ENCODE peak calls at places on chromosomes 3 and 15, in six cellular contexts. One of them, this sample, is unnamed.

GRCh38 chr3:25156526-25157075 is 271.5 kb upstream of the RARB start:
- DNase-seq in upper lobe of right lung: no peak
- DNase-seq in heart left ventricle: no peak
- DNase-seq in cardiac fibroblast: peak
- DNase-seq in HL-60: no peak
- DNase-seq in astrocyte: peak
- DNase-seq in this sample: peak

GRCh38 chr15:71664622-71665021 is 145.7 kb upstream of the NR2E3 start:
- DNase-seq in HL-60: no peak
- DNase-seq in cardiac fibroblast: no peak
- DNase-seq in upper lobe of right lung: no peak
- DNase-seq in heart left ventricle: no peak
- DNase-seq in astrocyte: no peak
- DNase-seq in this sample: no peak

GRCh38 chr3:111072016-111072891 is 638 bp downstream of the NECTIN3 start:
- DNase-seq in cardiac fibroblast: peak
- DNase-seq in astrocyte: peak
- DNase-seq in upper lobe of right lung: peak
- DNase-seq in HL-60: no peak
- DNase-seq in heart left ventricle: peak
- DNase-seq in this sample: no peak

GRCh38 chr15:64232400-64232799 is 69.6 kb upstream of the PPIB start:
- DNase-seq in cardiac fibroblast: no peak
- DNase-seq in HL-60: no peak
- DNase-seq in upper lobe of right lung: no peak
- DNase-seq in astrocyte: peak
- DNase-seq in heart left ventricle: no peak
- DNase-seq in this sample: peak

GRCh38 chr15:32866486-32867312 is 148.9 kb downstream of the GREM1 start:
- DNase-seq in heart left ventricle: no peak
- DNase-seq in upper lobe of right lung: no peak
- DNase-seq in HL-60: peak
- DNase-seq in cardiac fibroblast: no peak
- DNase-seq in astrocyte: no peak
- DNase-seq in this sample: no peak

GRCh38 chr3:114504941-114505632 is 211.3 kb downstream of the TIGIT start:
- DNase-seq in upper lobe of right lung: no peak
- DNase-seq in cardiac fibroblast: no peak
- DNase-seq in HL-60: no peak
- DNase-seq in astrocyte: peak
- DNase-seq in heart left ventricle: no peak
- DNase-seq in this sample: no peak

GRCh38 chr3:53195602-53196574 is 34.9 kb downstream of the PRKCD start:
- DNase-seq in cardiac fibroblast: peak
- DNase-seq in heart left ventricle: peak
- DNase-seq in astrocyte: no peak
- DNase-seq in upper lobe of right lung: peak
- DNase-seq in HL-60: no peak
- DNase-seq in this sample: no peak

GRCh38 chr15:40054746-40055575 is 16.0 kb upstream of the SRP14 start:
- DNase-seq in HL-60: no peak
- DNase-seq in astrocyte: peak
- DNase-seq in upper lobe of right lung: no peak
- DNase-seq in heart left ventricle: no peak
- DNase-seq in cardiac fibroblast: no peak
- DNase-seq in this sample: no peak

GRCh38 chr3:37855363-37855970 is 6.2 kb upstream of the CTDSPL start:
- DNase-seq in astrocyte: peak
- DNase-seq in heart left ventricle: peak
- DNase-seq in HL-60: peak
- DNase-seq in upper lobe of right lung: peak
- DNase-seq in cardiac fibroblast: peak
- DNase-seq in this sample: no peak

GRCh38 chr3:58237238-58237939 is at the start of gene ABHD6:
- DNase-seq in HL-60: peak
- DNase-seq in upper lobe of right lung: peak
- DNase-seq in heart left ventricle: peak
- DNase-seq in astrocyte: peak
- DNase-seq in cardiac fibroblast: peak
- DNase-seq in this sample: no peak

GRCh38 chr3:193346259-193346658 is 32.3 kb downstream of the ATP13A5 start:
- DNase-seq in heart left ventricle: no peak
- DNase-seq in upper lobe of right lung: no peak
- DNase-seq in cardiac fibroblast: no peak
- DNase-seq in astrocyte: no peak
- DNase-seq in HL-60: no peak
- DNase-seq in this sample: no peak

GRCh38 chr3:12175844-12176453 is 17.2 kb upstream of the TIMP4 start:
- DNase-seq in upper lobe of right lung: peak
- DNase-seq in cardiac fibroblast: peak
- DNase-seq in HL-60: no peak
- DNase-seq in astrocyte: no peak
- DNase-seq in heart left ventricle: peak
- DNase-seq in this sample: no peak

GRCh38 chr3:186382217-186382885 is 20.3 kb upstream of the DGKG start:
- DNase-seq in astrocyte: no peak
- DNase-seq in cardiac fibroblast: no peak
- DNase-seq in upper lobe of right lung: no peak
- DNase-seq in heart left ventricle: no peak
- DNase-seq in HL-60: no peak
- DNase-seq in this sample: no peak

GRCh38 chr3:173191611-173192010 is 50.6 kb upstream of the SPATA16 start:
- DNase-seq in cardiac fibroblast: no peak
- DNase-seq in HL-60: no peak
- DNase-seq in upper lobe of right lung: no peak
- DNase-seq in astrocyte: peak
- DNase-seq in heart left ventricle: no peak
- DNase-seq in this sample: peak

GRCh38 chr15:67125589-67126502 is 60.4 kb downstream of the SMAD3 start:
- DNase-seq in cardiac fibroblast: peak
- DNase-seq in astrocyte: peak
- DNase-seq in heart left ventricle: peak
- DNase-seq in upper lobe of right lung: no peak
- DNase-seq in HL-60: no peak
- DNase-seq in this sample: no peak

GRCh38 chr15:64701482-64701881 is 73.9 kb downstream of the RBPMS2 start:
- DNase-seq in cardiac fibroblast: no peak
- DNase-seq in astrocyte: no peak
- DNase-seq in HL-60: no peak
- DNase-seq in heart left ventricle: no peak
- DNase-seq in upper lobe of right lung: no peak
- DNase-seq in this sample: no peak

GRCh38 chr3:132625613-132626012 is 28.5 kb downstream of the ACKR4 start:
- DNase-seq in HL-60: no peak
- DNase-seq in upper lobe of right lung: no peak
- DNase-seq in heart left ventricle: no peak
- DNase-seq in cardiac fibroblast: no peak
- DNase-seq in astrocyte: no peak
- DNase-seq in this sample: no peak

GRCh38 chr3:126530171-126531050 is 6.5 kb downstream of the CHST13 start:
- DNase-seq in astrocyte: no peak
- DNase-seq in HL-60: peak
- DNase-seq in upper lobe of right lung: peak
- DNase-seq in heart left ventricle: peak
- DNase-seq in cardiac fibroblast: no peak
- DNase-seq in this sample: no peak

GRCh38 chr15:64637412-64637811 is 138.0 kb downstream of the RBPMS2 start:
- DNase-seq in cardiac fibroblast: no peak
- DNase-seq in heart left ventricle: no peak
- DNase-seq in astrocyte: no peak
- DNase-seq in HL-60: no peak
- DNase-seq in upper lobe of right lung: no peak
- DNase-seq in this sample: no peak

GRCh38 chr3:29898609-29899008 is 617.7 kb downstream of the RBMS3 start:
- DNase-seq in heart left ventricle: no peak
- DNase-seq in HL-60: no peak
- DNase-seq in upper lobe of right lung: no peak
- DNase-seq in cardiac fibroblast: no peak
- DNase-seq in astrocyte: no peak
- DNase-seq in this sample: no peak

GRCh38 chr3:45590256-45590655 is 4.3 kb upstream of the LIMD1 start:
- DNase-seq in cardiac fibroblast: no peak
- DNase-seq in astrocyte: no peak
- DNase-seq in upper lobe of right lung: no peak
- DNase-seq in HL-60: no peak
- DNase-seq in heart left ventricle: no peak
- DNase-seq in this sample: no peak

GRCh38 chr3:87727783-87728182 is 331.0 kb downstream of the CGGBP1 start:
- DNase-seq in HL-60: no peak
- DNase-seq in heart left ventricle: no peak
- DNase-seq in cardiac fibroblast: no peak
- DNase-seq in upper lobe of right lung: no peak
- DNase-seq in astrocyte: no peak
- DNase-seq in this sample: no peak

DNA sequence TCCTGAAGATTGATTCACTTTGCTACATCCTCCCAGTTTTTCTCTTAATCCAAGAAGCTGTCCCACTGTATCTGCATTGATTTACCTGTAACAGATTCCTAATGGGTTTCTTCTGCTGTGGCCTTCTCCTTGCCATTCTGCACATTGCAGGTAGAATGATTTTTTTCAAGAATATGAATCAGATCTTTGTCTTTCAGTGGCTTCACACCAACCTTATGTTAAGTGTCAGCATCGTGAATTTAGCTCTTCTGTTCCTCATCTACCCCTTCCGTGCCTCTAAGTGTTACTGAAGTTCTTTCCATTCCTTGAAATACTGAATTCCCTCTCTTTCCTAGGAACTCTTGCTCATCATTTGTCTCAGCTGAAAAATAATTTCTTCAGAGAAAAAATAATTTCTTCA is 7.5 kb downstream of the SENP5 start:
- DNase-seq in heart left ventricle: no peak
- DNase-seq in cardiac fibroblast: no peak
- DNase-seq in upper lobe of right lung: no peak
- DNase-seq in astrocyte: no peak
- DNase-seq in HL-60: no peak
- DNase-seq in this sample: no peak
- H3K4me3 ChIP-seq in heart left ventricle: no peak
- H3K4me3 ChIP-seq in cardiac fibroblast: no peak
- H3K4me3 ChIP-seq in upper lobe of right lung: no peak
- H3K4me3 ChIP-seq in astrocyte: no peak
- H3K4me3 ChIP-seq in HL-60: no peak
- H3K4me3 ChIP-seq in this sample: no peak

DNA sequence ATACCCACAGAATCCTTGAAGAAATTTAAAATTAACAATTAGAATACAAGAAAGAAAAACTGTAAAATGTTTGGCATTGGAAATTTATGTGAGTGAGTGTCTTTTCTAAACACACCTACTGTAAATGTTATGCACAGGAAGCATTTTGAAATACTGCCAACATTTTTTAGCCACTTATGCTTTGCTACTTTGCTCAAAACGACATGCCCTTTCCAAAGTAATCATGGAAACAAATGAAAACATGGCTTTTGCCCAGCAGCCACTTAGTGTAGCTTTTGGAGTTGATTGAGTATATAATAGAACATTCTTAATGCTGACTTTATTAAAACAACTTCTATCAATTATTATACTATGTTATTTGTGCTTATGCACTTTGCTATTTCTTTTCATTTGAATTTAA is 823.0 kb downstream of the CADM2 start:
- DNase-seq in cardiac fibroblast: no peak
- DNase-seq in upper lobe of right lung: no peak
- DNase-seq in HL-60: no peak
- DNase-seq in astrocyte: peak
- DNase-seq in heart left ventricle: no peak
- DNase-seq in this sample: no peak
- TF ChIP-seq CTCF in cardiac fibroblast: no peak
- TF ChIP-seq CTCF in upper lobe of right lung: no peak
- TF ChIP-seq CTCF in HL-60: no peak
- TF ChIP-seq CTCF in astrocyte: no peak
- TF ChIP-seq CTCF in heart left ventricle: no peak
- TF ChIP-seq CTCF in this sample: no peak

GRCh38 chr15:56916825-56917477 is 1.5 kb upstream of the TCF12 start:
- DNase-seq in heart left ventricle: no peak
- DNase-seq in astrocyte: no peak
- DNase-seq in upper lobe of right lung: no peak
- DNase-seq in cardiac fibroblast: no peak
- DNase-seq in HL-60: no peak
- DNase-seq in this sample: no peak
- H3K4me3 ChIP-seq in heart left ventricle: peak
- H3K4me3 ChIP-seq in astrocyte: peak
- H3K4me3 ChIP-seq in upper lobe of right lung: peak
- H3K4me3 ChIP-seq in cardiac fibroblast: no peak
- H3K4me3 ChIP-seq in HL-60: no peak
- H3K4me3 ChIP-seq in this sample: peak

DNA sequence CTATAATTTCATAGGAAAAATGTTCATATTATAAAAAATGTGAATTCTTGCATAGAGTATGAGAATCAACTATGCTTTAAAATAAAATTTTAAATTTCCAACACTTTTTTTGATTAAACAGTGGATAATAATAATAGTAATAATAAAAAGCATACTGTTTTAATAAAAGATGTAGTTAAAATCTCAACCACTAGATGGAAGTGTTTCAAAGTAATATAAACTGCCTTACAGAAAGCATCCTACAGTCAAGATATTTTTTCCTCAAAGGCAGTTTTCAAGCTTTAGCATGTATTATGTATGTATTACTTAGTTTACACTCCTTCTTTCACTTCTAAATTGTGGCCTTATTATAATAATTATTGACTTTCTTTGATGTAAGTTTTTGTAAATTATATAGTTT is 217.5 kb downstream of the CHL1 start:
- DNase-seq in HL-60: no peak
- DNase-seq in upper lobe of right lung: no peak
- DNase-seq in astrocyte: peak
- DNase-seq in cardiac fibroblast: peak
- DNase-seq in heart left ventricle: no peak
- DNase-seq in this sample: no peak
- TF ChIP-seq CTCF in HL-60: no peak
- TF ChIP-seq CTCF in upper lobe of right lung: peak
- TF ChIP-seq CTCF in astrocyte: peak
- TF ChIP-seq CTCF in cardiac fibroblast: peak
- TF ChIP-seq CTCF in heart left ventricle: peak
- TF ChIP-seq CTCF in this sample: peak

GRCh38 chr3:156675744-156676466 is 1.5 kb downstream of the TIPARP start:
- DNase-seq in HL-60: peak
- DNase-seq in cardiac fibroblast: peak
- DNase-seq in upper lobe of right lung: no peak
- DNase-seq in heart left ventricle: no peak
- DNase-seq in astrocyte: peak
- DNase-seq in this sample: no peak

GRCh38 chr3:156678216-156678615 is 3.8 kb downstream of the TIPARP start:
- DNase-seq in astrocyte: no peak
- DNase-seq in upper lobe of right lung: no peak
- DNase-seq in HL-60: no peak
- DNase-seq in heart left ventricle: no peak
- DNase-seq in cardiac fibroblast: no peak
- DNase-seq in this sample: no peak

GRCh38 chr3:156677536-156677935 is 3.1 kb downstream of the TIPARP start:
- DNase-seq in upper lobe of right lung: no peak
- DNase-seq in astrocyte: no peak
- DNase-seq in HL-60: no peak
- DNase-seq in heart left ventricle: no peak
- DNase-seq in cardiac fibroblast: no peak
- DNase-seq in this sample: no peak

GRCh38 chr3:156676467-156677119 is 2.2 kb downstream of the TIPARP start:
- DNase-seq in HL-60: no peak
- DNase-seq in cardiac fibroblast: peak
- DNase-seq in heart left ventricle: no peak
- DNase-seq in astrocyte: peak
- DNase-seq in upper lobe of right lung: no peak
- DNase-seq in this sample: no peak

GRCh38 chr3:156677120-156677479 is 2.7 kb downstream of the TIPARP start:
- DNase-seq in cardiac fibroblast: no peak
- DNase-seq in upper lobe of right lung: no peak
- DNase-seq in heart left ventricle: no peak
- DNase-seq in astrocyte: no peak
- DNase-seq in HL-60: no peak
- DNase-seq in this sample: no peak
- H3K4me3 ChIP-seq in cardiac fibroblast: no peak
- H3K4me3 ChIP-seq in upper lobe of right lung: peak
- H3K4me3 ChIP-seq in heart left ventricle: peak
- H3K4me3 ChIP-seq in astrocyte: peak
- H3K4me3 ChIP-seq in HL-60: peak
- H3K4me3 ChIP-seq in this sample: peak